ENCODE peak calls at places on chromosomes 1 and 21, in ten cellular contexts. C is HTR-8/SVneo, A is LHCN-M2, U is NCI-H345, Z is HFFc6, H is HEK293T, G is 8988T, N is dermis blood vessel endothelial cell, E is BE2C, P is type B pancreatic cell. V is an unnamed sample.

GRCh38 chr1:170680428-170680827 is 16.5 kb downstream of the PRRX1 start:
- DNase-seq in C (no peak), A (peak), U (no peak), Z (no peak), H (no peak), G (no peak), N (no peak), E (no peak), P (no peak), V (no peak)

GRCh38 chr1:227766653-227767277 is 31.5 kb downstream of the SNAP47 start:
- DNase-seq in C (no peak), A (no peak), U (no peak), Z (no peak), H (no peak), G (no peak), N (no peak), E (no peak), P (no peak), V (no peak)

GRCh38 chr1:31651766-31652165 is 7.1 kb upstream of the PEF1 start:
- DNase-seq in C (no peak), A (no peak), U (no peak), Z (no peak), H (no peak), G (no peak), N (no peak), E (no peak), P (no peak), V (no peak)

GRCh38 chr1:242243472-242243871 is 244.6 kb upstream of the MAP1LC3C start:
- DNase-seq in C (no peak), A (peak), U (no peak), Z (no peak), H (no peak), G (no peak), N (no peak), E (no peak), P (no peak), V (no peak)

GRCh38 chr21:36255650-36256047 is 64.3 kb upstream of the MORC3 start:
- DNase-seq in C (no peak), A (no peak), U (no peak), Z (no peak), H (no peak), G (no peak), N (no peak), E (no peak), P (no peak), V (no peak)

GRCh38 chr1:11977625-11978024 is 2.6 kb upstream of the MFN2 start:
- DNase-seq in C (no peak), A (no peak), U (no peak), Z (peak), H (no peak), G (no peak), N (no peak), E (no peak), P (no peak), V (no peak)

GRCh38 chr1:50318428-50318827 is 104.8 kb downstream of the DMRTA2 start:
- DNase-seq in C (no peak), A (no peak), U (no peak), Z (no peak), H (no peak), G (no peak), N (no peak), E (no peak), P (no peak), V (no peak)

GRCh38 chr1:177211231-177211630 is 40.5 kb downstream of the BRINP2 start:
- DNase-seq in C (no peak), A (peak), U (no peak), Z (no peak), H (no peak), G (no peak), N (no peak), E (no peak), P (no peak), V (no peak)

GRCh38 chr1:211870156-211870555 is 39.6 kb upstream of the LPGAT1 start:
- DNase-seq in C (no peak), A (no peak), U (no peak), Z (peak), H (no peak), G (no peak), N (no peak), E (no peak), P (no peak), V (no peak)

GRCh38 chr1:206117151-206117948 is at the start of gene AVPR1B:
- DNase-seq in C (peak), A (peak), U (peak), Z (no peak), H (peak), G (peak), N (peak), E (peak), P (peak), V (peak)

GRCh38 chr1:212827831-212828278 is 19.6 kb downstream of the SPATA45 start:
- DNase-seq in C (no peak), A (no peak), U (no peak), Z (no peak), H (no peak), G (no peak), N (no peak), E (no peak), P (no peak), V (no peak)

GRCh38 chr1:5994713-5995621 is 2.7 kb upstream of the NPHP4 start:
- DNase-seq in C (no peak), A (no peak), U (no peak), Z (no peak), H (no peak), G (no peak), N (no peak), E (no peak), P (no peak), V (no peak)

GRCh38 chr1:29469457-29469856 is 233.1 kb downstream of the PTPRU start:
- DNase-seq in C (no peak), A (peak), U (no peak), Z (no peak), H (no peak), G (no peak), N (no peak), E (peak), P (no peak), V (no peak)

GRCh38 chr21:16353764-16354163 is 624.0 kb downstream of the USP25 start:
- DNase-seq in C (no peak), A (no peak), U (no peak), Z (no peak), H (no peak), G (no peak), N (no peak), E (no peak), P (no peak), V (no peak)

GRCh38 chr1:66788231-66788939 is 12.7 kb downstream of the INSL5 start:
- DNase-seq in C (no peak), A (no peak), U (no peak), Z (no peak), H (no peak), G (no peak), N (no peak), E (no peak), P (no peak), V (no peak)

GRCh38 chr1:32066489-32066873 is 6.3 kb upstream of the TMEM39B start:
- DNase-seq in C (peak), A (peak), U (no peak), Z (peak), H (no peak), G (no peak), N (peak), E (no peak), P (no peak), V (no peak)

GRCh38 chr1:165928075-165928731 is 100.8 kb downstream of the UCK2 start:
- DNase-seq in C (peak), A (peak), U (peak), Z (peak), H (peak), G (peak), N (peak), E (peak), P (no peak), V (no peak)

GRCh38 chr1:96966536-96967138 is 245.1 kb downstream of the PTBP2 start:
- DNase-seq in C (peak), A (peak), U (peak), Z (peak), H (peak), G (peak), N (peak), E (peak), P (peak), V (peak)

GRCh38 chr21:30831194-30831765 is 1.7 kb upstream of the KRTAP7-1 start:
- DNase-seq in C (no peak), A (peak), U (peak), Z (no peak), H (peak), G (no peak), N (peak), E (peak), P (no peak), V (no peak)

GRCh38 chr1:38287036-38287435 is 240.4 kb upstream of the POU3F1 start:
- DNase-seq in C (no peak), A (no peak), U (no peak), Z (no peak), H (no peak), G (no peak), N (no peak), E (no peak), P (peak), V (no peak)

V was measured in GM12891.